ENCODE peak calls at places on chromosomes 16 and 17, in five cellular contexts. P is HCT116, U is A549, Q is upper lobe of left lung, W is heart left ventricle. M is an unnamed sample.

GRCh38 chr17:19021622-19022083 is 17.1 kb upstream of the FAM83G start:
- ATAC-seq in P (peak; percentile 85), U (no peak), Q (no peak), W (no peak), M (no peak)

GRCh38 chr17:81523139-81524062 is 4.8 kb upstream of the FSCN2 start:
- ATAC-seq in P (no peak), U (no peak), Q (no peak), W (peak; percentile 50), M (no peak)

GRCh38 chr17:37406635-37407455 is at the start of the genes ACACA and TADA2A:
- ATAC-seq in P (peak; percentile 95), U (peak; percentile 96), Q (peak; percentile 98), W (peak; percentile 97), M (peak; percentile 97)

GRCh38 chr17:46979023-46979870 is at the start of gene RPRML:
- ATAC-seq in P (peak; percentile 84), U (peak; percentile 69), Q (no peak), W (peak; percentile 77), M (peak; percentile 51)

GRCh38 chr16:85005278-85006069 is 5.9 kb downstream of the ZDHHC7 start:
- ATAC-seq in P (no peak), U (peak; percentile 45), Q (no peak), W (peak; percentile 32), M (peak; percentile 81)

GRCh38 chr16:53428681-53429080 is 5.6 kb upstream of the RBL2 start:
- ATAC-seq in P (no peak), U (no peak), Q (no peak), W (no peak), M (no peak)

GRCh38 chr16:79808731-79809130 is 208.2 kb upstream of the MAF start:
- ATAC-seq in P (no peak), U (no peak), Q (no peak), W (no peak), M (no peak)

GRCh38 chr16:81716478-81717210 is 62.4 kb upstream of the PLCG2 start:
- ATAC-seq in P (no peak), U (no peak), Q (no peak), W (no peak), M (no peak)

GRCh38 chr17:13502263-13502662 is 99.5 kb downstream of the HS3ST3A1 start:
- ATAC-seq in P (no peak), U (no peak), Q (no peak), W (no peak), M (no peak)

GRCh38 chr17:17401271-17401781 is 75.5 kb upstream of the MED9 start:
- ATAC-seq in P (peak; percentile 91), U (no peak), Q (no peak), W (no peak), M (no peak)

GRCh38 chr17:74094651-74095050 is 108.8 kb upstream of the RPL38 start:
- ATAC-seq in P (no peak), U (no peak), Q (no peak), W (no peak), M (no peak)

GRCh38 chr17:17379197-17379991 is 76.2 kb downstream of the NT5M start:
- ATAC-seq in P (no peak), U (no peak), Q (no peak), W (peak; percentile 6), M (no peak)

GRCh38 chr16:22692916-22693646 is 120.9 kb upstream of the HS3ST2 start:
- ATAC-seq in P (no peak), U (no peak), Q (peak; percentile 1), W (no peak), M (no peak)

GRCh38 chr17:17075037-17075755 is 32.9 kb downstream of the MPRIP start:
- ATAC-seq in P (no peak), U (no peak), Q (no peak), W (peak; percentile 23), M (peak; percentile 71)

GRCh38 chr17:57629470-57629869 is 115.6 kb downstream of the CCDC182 start:
- ATAC-seq in P (no peak), U (no peak), Q (peak; percentile 24), W (no peak), M (no peak)

GRCh38 chr17:20242271-20242670 is 225.1 kb downstream of the LGALS9B start:
- ATAC-seq in P (no peak), U (no peak), Q (no peak), W (no peak), M (no peak)

GRCh38 chr16:89862732-89863131 is 10.7 kb upstream of the TCF25 start:
- ATAC-seq in P (no peak), U (no peak), Q (no peak), W (no peak), M (no peak)

GRCh38 chr16:75023019-75023418 is 24.2 kb downstream of the ZNRF1 start:
- ATAC-seq in P (no peak), U (no peak), Q (no peak), W (no peak), M (no peak)

GRCh38 chr17:40547079-40547784 is 18.0 kb downstream of the CCR7 start:
- ATAC-seq in P (no peak), U (no peak), Q (no peak), W (no peak), M (no peak)

GRCh38 chr17:1504866-1505265 is 11.5 kb downstream of the INPP5K start:
- ATAC-seq in P (no peak), U (no peak), Q (no peak), W (no peak), M (no peak)

GRCh38 chr17:32241521-32242094 is 24.0 kb upstream of the RHBDL3 start:
- ATAC-seq in P (no peak), U (no peak), Q (no peak), W (no peak), M (no peak)

GRCh38 chr17:58172369-58173071 is 5.7 kb downstream of the OR4D2 start:
- ATAC-seq in P (peak; percentile 97), U (peak; percentile 75), Q (no peak), W (no peak), M (no peak)

DNA sequence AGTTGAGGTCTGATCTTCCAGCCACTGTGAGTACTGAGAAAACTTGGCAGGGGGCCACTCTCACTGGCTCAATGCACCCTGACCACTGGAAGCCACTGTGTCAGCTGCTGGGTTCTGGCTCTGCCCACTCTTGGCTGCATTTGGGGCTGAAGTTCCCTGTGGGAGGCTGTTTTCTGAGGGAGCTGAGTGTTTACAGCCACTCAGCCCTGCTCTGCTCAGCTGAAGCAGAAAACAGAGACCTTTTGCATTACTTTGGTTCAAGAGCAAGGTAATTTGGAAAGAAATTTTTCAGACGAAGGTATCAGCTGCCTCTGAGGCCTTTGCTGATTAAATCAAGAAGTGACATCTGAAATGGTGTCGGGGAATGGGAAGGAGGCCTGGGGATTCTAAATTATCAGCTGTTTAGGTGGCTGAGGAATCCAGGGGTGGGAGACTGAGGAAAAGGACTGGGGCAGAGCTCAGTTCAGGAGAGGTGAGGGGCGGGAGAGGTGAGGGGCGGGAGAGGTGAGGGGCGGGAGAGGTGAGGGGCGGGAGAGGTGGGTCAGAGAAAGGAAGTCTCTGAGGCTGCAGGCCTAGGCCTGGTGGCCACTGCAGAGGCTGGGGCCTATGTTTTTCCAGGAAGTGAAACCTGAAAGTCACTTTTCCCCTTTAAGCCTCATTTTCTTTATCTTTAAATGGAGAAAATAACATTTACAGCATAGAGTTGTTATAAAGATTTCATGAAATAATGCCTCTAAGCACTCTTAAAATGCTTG is at the start of gene ACSM5:
- ATAC-seq in P (no peak), U (no peak), Q (no peak), W (peak; percentile 60), M (peak; percentile 57)
- TF ChIP-seq POLR2A in P (no peak), U (no peak), Q (no peak), W (no peak), M (no peak)

DNA sequence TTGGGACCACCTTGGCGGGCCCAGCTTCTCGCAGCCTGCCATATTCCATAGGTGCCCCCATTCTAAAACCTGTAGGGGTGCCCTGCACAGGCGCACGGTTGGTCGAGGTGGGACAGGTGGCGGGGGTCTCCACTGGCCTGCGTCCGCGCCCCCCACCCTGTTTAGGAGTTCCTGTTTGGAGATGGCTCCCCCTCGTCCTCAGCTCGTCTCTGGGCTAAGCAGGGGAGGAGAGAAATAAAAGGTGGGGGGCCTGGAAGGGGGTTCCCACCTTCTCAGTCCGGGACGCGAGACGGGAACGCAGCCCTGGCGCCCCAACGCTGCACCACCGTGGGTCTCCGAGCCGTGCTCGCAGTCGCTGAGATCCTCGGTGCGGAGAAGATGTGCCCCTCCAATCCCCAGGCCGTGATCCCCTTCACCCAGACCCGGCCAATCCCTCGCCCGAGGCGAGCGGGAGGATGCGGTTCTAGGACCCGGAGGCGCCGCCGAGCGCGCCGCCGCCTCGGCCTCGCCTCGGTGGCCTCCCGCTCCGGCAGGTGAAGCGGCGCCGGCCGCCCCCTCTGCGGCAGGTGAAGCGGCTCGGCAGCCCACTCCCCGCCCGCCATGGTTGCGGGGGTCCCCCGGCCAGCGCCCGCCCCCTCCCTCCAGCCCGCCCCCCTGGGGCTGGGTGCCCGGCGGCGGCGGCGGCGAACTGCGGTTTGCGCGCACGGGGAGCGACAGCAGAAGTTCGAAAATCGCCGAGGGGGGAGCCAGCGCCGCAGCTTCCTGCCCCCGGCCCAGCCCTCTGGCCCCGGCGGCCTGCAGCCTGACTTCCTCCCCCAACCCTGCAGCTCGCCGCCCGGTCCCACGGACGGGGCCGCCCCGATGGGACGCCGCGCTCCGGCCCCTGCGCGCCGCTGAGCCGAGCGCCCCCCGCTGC is at the start of gene FMNL1:
- ATAC-seq in P (peak; percentile 63), U (no peak), Q (no peak), W (peak; percentile 23), M (peak; percentile 29)
- TF ChIP-seq POLR2A in P (no peak), U (no peak), Q (no peak), W (peak; percentile 24), M (peak; percentile 5)

GRCh38 chr16:3317315-3317999 is 12.2 kb downstream of the ZNF75A start:
- ATAC-seq in P (no peak), U (no peak), Q (no peak), W (no peak), M (no peak)

GRCh38 chr16:3306078-3306477 is 781 bp downstream of the ZNF75A start:
- ATAC-seq in P (no peak), U (no peak), Q (no peak), W (no peak), M (no peak)

GRCh38 chr16:3311496-3311895 is 6.2 kb downstream of the ZNF75A start:
- ATAC-seq in P (no peak), U (no peak), Q (no peak), W (no peak), M (no peak)
- TF ChIP-seq POLR2A in P (no peak), U (no peak), Q (no peak), W (no peak), M (no peak)

DNA sequence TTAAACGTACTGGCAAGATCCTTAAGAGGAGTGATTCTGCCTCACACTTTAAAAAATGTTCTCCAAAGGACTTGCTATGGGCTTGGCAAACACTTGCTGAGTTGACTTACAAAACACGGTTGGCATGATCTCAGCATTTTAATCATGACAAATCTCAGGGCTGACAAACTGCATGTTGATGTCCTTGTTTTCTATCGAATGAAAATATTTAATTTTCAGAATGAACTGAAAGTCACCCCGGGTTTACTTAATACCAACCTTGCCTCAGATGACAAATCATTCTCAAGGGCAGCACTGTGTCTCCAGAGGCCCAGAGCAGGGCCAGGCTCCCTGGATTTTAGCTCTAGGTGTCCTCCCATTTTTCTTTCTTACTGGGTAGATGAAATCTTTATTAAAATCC is 229.1 kb upstream of the ZFHX3 start:
- ATAC-seq in P (no peak), U (no peak), Q (no peak), W (no peak), M (no peak)
- TF ChIP-seq POLR2A in P (no peak), U (no peak), Q (no peak), W (no peak), M (no peak)

GRCh38 chr16:25106567-25107465 is 4.7 kb upstream of the LCMT1 start:
- ATAC-seq in P (peak; percentile 78), U (peak; percentile 80), Q (peak; percentile 95), W (peak; percentile 87), M (peak; percentile 85)
- TF ChIP-seq POLR2A in P (peak; percentile 74), U (peak; percentile 90), Q (peak; percentile 20), W (peak; percentile 79), M (peak; percentile 86)